ENCODE peak calls at places on chromosomes 6 and 20, in nine cellular contexts. One of them, this sample, is unnamed.
A peak's percentile ranks its signal among the peaks of the same experiment; 100 is the strongest.

GRCh38 chr6:104682722-104683643 is 176.7 kb downstream of the HACE1 start:
- DNase-seq in occipital lobe: no peak
- DNase-seq in ELF-1: peak; percentile 85
- DNase-seq in ascending aorta: no peak
- DNase-seq in A549: peak; percentile 66
- DNase-seq in Right ventricle myocardium superior: peak; percentile 75
- DNase-seq in HTR-8/SVneo: peak; percentile 53
- DNase-seq in GM13976: peak; percentile 68
- DNase-seq in H4: peak; percentile 40
- DNase-seq in this sample: peak; percentile 82

GRCh38 chr6:142551145-142551811 is 249.5 kb downstream of the ADGRG6 start:
- DNase-seq in occipital lobe: no peak
- DNase-seq in ELF-1: no peak
- DNase-seq in ascending aorta: no peak
- DNase-seq in A549: peak; percentile 6
- DNase-seq in Right ventricle myocardium superior: no peak
- DNase-seq in HTR-8/SVneo: no peak
- DNase-seq in GM13976: no peak
- DNase-seq in H4: peak; percentile 83
- DNase-seq in this sample: no peak

GRCh38 chr20:16537025-16537665 is 36.1 kb downstream of the KIF16B start:
- DNase-seq in occipital lobe: no peak
- DNase-seq in ELF-1: no peak
- DNase-seq in ascending aorta: no peak
- DNase-seq in A549: no peak
- DNase-seq in Right ventricle myocardium superior: no peak
- DNase-seq in HTR-8/SVneo: no peak
- DNase-seq in GM13976: no peak
- DNase-seq in H4: no peak
- DNase-seq in this sample: no peak

GRCh38 chr20:19794941-19795340 is 36.9 kb downstream of the RIN2 start:
- DNase-seq in occipital lobe: no peak
- DNase-seq in ELF-1: no peak
- DNase-seq in ascending aorta: no peak
- DNase-seq in A549: no peak
- DNase-seq in Right ventricle myocardium superior: no peak
- DNase-seq in HTR-8/SVneo: no peak
- DNase-seq in GM13976: no peak
- DNase-seq in H4: no peak
- DNase-seq in this sample: no peak

GRCh38 chr6:91482498-91482897 is 895.6 kb upstream of the MAP3K7 start:
- DNase-seq in occipital lobe: no peak
- DNase-seq in ELF-1: no peak
- DNase-seq in ascending aorta: no peak
- DNase-seq in A549: no peak
- DNase-seq in Right ventricle myocardium superior: no peak
- DNase-seq in HTR-8/SVneo: no peak
- DNase-seq in GM13976: peak; percentile 20
- DNase-seq in H4: no peak
- DNase-seq in this sample: no peak

GRCh38 chr6:63516186-63516944 is 55.9 kb upstream of the LOC128125822 start:
- DNase-seq in occipital lobe: no peak
- DNase-seq in ELF-1: no peak
- DNase-seq in ascending aorta: no peak
- DNase-seq in A549: peak; percentile 86
- DNase-seq in Right ventricle myocardium superior: no peak
- DNase-seq in HTR-8/SVneo: no peak
- DNase-seq in GM13976: no peak
- DNase-seq in H4: no peak
- DNase-seq in this sample: no peak

GRCh38 chr6:90678049-90678779 is 91.3 kb upstream of the MAP3K7 start:
- DNase-seq in occipital lobe: no peak
- DNase-seq in ELF-1: peak; percentile 45
- DNase-seq in ascending aorta: no peak
- DNase-seq in A549: no peak
- DNase-seq in Right ventricle myocardium superior: no peak
- DNase-seq in HTR-8/SVneo: no peak
- DNase-seq in GM13976: no peak
- DNase-seq in H4: no peak
- DNase-seq in this sample: no peak

GRCh38 chr6:155301867-155302266 is 12.4 kb downstream of the TFB1M start:
- DNase-seq in occipital lobe: no peak
- DNase-seq in ELF-1: no peak
- DNase-seq in ascending aorta: no peak
- DNase-seq in A549: no peak
- DNase-seq in Right ventricle myocardium superior: no peak
- DNase-seq in HTR-8/SVneo: no peak
- DNase-seq in GM13976: no peak
- DNase-seq in H4: no peak
- DNase-seq in this sample: no peak

GRCh38 chr6:3356056-3356823 is 97.5 kb downstream of the PSMG4 start:
- DNase-seq in occipital lobe: peak; percentile 51
- DNase-seq in ELF-1: peak; percentile 76
- DNase-seq in ascending aorta: peak; percentile 88
- DNase-seq in A549: peak; percentile 82
- DNase-seq in Right ventricle myocardium superior: peak; percentile 73
- DNase-seq in HTR-8/SVneo: peak; percentile 81
- DNase-seq in GM13976: peak; percentile 84
- DNase-seq in H4: peak; percentile 63
- DNase-seq in this sample: peak; percentile 56

GRCh38 chr6:1765160-1765900 is 155.6 kb downstream of the FOXC1 start:
- DNase-seq in occipital lobe: no peak
- DNase-seq in ELF-1: no peak
- DNase-seq in ascending aorta: no peak
- DNase-seq in A549: no peak
- DNase-seq in Right ventricle myocardium superior: no peak
- DNase-seq in HTR-8/SVneo: no peak
- DNase-seq in GM13976: no peak
- DNase-seq in H4: no peak
- DNase-seq in this sample: no peak

GRCh38 chr6:5004373-5005037 is 668 bp upstream of the RPP40 start:
- DNase-seq in occipital lobe: no peak
- DNase-seq in ELF-1: no peak
- DNase-seq in ascending aorta: no peak
- DNase-seq in A549: no peak
- DNase-seq in Right ventricle myocardium superior: no peak
- DNase-seq in HTR-8/SVneo: peak; percentile 28
- DNase-seq in GM13976: no peak
- DNase-seq in H4: no peak
- DNase-seq in this sample: no peak

GRCh38 chr6:31945507-31946369 is at the start of gene CFB:
- DNase-seq in occipital lobe: no peak
- DNase-seq in ELF-1: peak; percentile 68
- DNase-seq in ascending aorta: peak; percentile 94
- DNase-seq in A549: peak; percentile 57
- DNase-seq in Right ventricle myocardium superior: peak; percentile 84
- DNase-seq in HTR-8/SVneo: peak; percentile 66
- DNase-seq in GM13976: no peak
- DNase-seq in H4: peak; percentile 77
- DNase-seq in this sample: no peak

GRCh38 chr6:21423106-21423854 is 170.3 kb upstream of the SOX4 start:
- DNase-seq in occipital lobe: no peak
- DNase-seq in ELF-1: peak; percentile 67
- DNase-seq in ascending aorta: no peak
- DNase-seq in A549: no peak
- DNase-seq in Right ventricle myocardium superior: no peak
- DNase-seq in HTR-8/SVneo: no peak
- DNase-seq in GM13976: no peak
- DNase-seq in H4: no peak
- DNase-seq in this sample: no peak

GRCh38 chr6:25918083-25918683 is 12.3 kb downstream of the SLC17A2 start:
- DNase-seq in occipital lobe: no peak
- DNase-seq in ELF-1: no peak
- DNase-seq in ascending aorta: no peak
- DNase-seq in A549: no peak
- DNase-seq in Right ventricle myocardium superior: no peak
- DNase-seq in HTR-8/SVneo: no peak
- DNase-seq in GM13976: no peak
- DNase-seq in H4: no peak
- DNase-seq in this sample: no peak

GRCh38 chr6:155389130-155389529 is 66.5 kb downstream of the NOX3 start:
- DNase-seq in occipital lobe: no peak
- DNase-seq in ELF-1: no peak
- DNase-seq in ascending aorta: no peak
- DNase-seq in A549: no peak
- DNase-seq in Right ventricle myocardium superior: no peak
- DNase-seq in HTR-8/SVneo: no peak
- DNase-seq in GM13976: no peak
- DNase-seq in H4: no peak
- DNase-seq in this sample: no peak

GRCh38 chr6:135306740-135307420 is 125.8 kb downstream of the MYB start:
- DNase-seq in occipital lobe: no peak
- DNase-seq in ELF-1: no peak
- DNase-seq in ascending aorta: no peak
- DNase-seq in A549: no peak
- DNase-seq in Right ventricle myocardium superior: no peak
- DNase-seq in HTR-8/SVneo: no peak
- DNase-seq in GM13976: no peak
- DNase-seq in H4: no peak
- DNase-seq in this sample: no peak

GRCh38 chr6:8237668-8238067 is 135.3 kb upstream of the EEF1E1 start:
- DNase-seq in occipital lobe: no peak
- DNase-seq in ELF-1: no peak
- DNase-seq in ascending aorta: no peak
- DNase-seq in A549: no peak
- DNase-seq in Right ventricle myocardium superior: no peak
- DNase-seq in HTR-8/SVneo: no peak
- DNase-seq in GM13976: no peak
- DNase-seq in H4: no peak
- DNase-seq in this sample: no peak

GRCh38 chr6:117847912-117848311 is 59.2 kb upstream of the SLC35F1 start:
- DNase-seq in occipital lobe: no peak
- DNase-seq in ELF-1: no peak
- DNase-seq in ascending aorta: no peak
- DNase-seq in A549: no peak
- DNase-seq in Right ventricle myocardium superior: no peak
- DNase-seq in HTR-8/SVneo: no peak
- DNase-seq in GM13976: no peak
- DNase-seq in H4: no peak
- DNase-seq in this sample: no peak

GRCh38 chr6:112218563-112218962 is 35.8 kb downstream of the LAMA4 start:
- DNase-seq in occipital lobe: no peak
- DNase-seq in ELF-1: no peak
- DNase-seq in ascending aorta: no peak
- DNase-seq in A549: peak; percentile 27
- DNase-seq in Right ventricle myocardium superior: peak; percentile 81
- DNase-seq in HTR-8/SVneo: no peak
- DNase-seq in GM13976: no peak
- DNase-seq in H4: no peak
- DNase-seq in this sample: no peak

GRCh38 chr6:45075246-45075645 is 252.9 kb upstream of the RUNX2 start:
- DNase-seq in occipital lobe: no peak
- DNase-seq in ELF-1: no peak
- DNase-seq in ascending aorta: no peak
- DNase-seq in A549: peak; percentile 17
- DNase-seq in Right ventricle myocardium superior: no peak
- DNase-seq in HTR-8/SVneo: peak; percentile 7
- DNase-seq in GM13976: no peak
- DNase-seq in H4: peak; percentile 20
- DNase-seq in this sample: no peak